ENCODE peak calls at places on chromosomes 7 and 10, in ten cellular contexts. One of them, this sample, is unnamed.

GRCh38 chr10:110273474-110273873 is 31.2 kb downstream of the SMNDC1 start:
- DNase-seq in A172: peak
- DNase-seq in AG04449: peak
- DNase-seq in heart right ventricle: peak
- DNase-seq in adrenal gland: peak
- DNase-seq in colonic mucosa: no peak
- DNase-seq in IMR-90: peak
- DNase-seq in NCI-H510A treated with DMSO at 0.1 percent for 48 hours: no peak
- DNase-seq in mucosa of gallbladder: peak
- DNase-seq in cardiac fibroblast: peak
- DNase-seq in this sample: peak

GRCh38 chr7:2099036-2099957 is 133.4 kb downstream of the MAD1L1 start:
- DNase-seq in heart right ventricle: no peak
- DNase-seq in adrenal gland: no peak
- DNase-seq in A172: peak
- DNase-seq in NCI-H510A treated with DMSO at 0.1 percent for 48 hours: peak
- DNase-seq in colonic mucosa: no peak
- DNase-seq in cardiac fibroblast: peak
- DNase-seq in IMR-90: peak
- DNase-seq in AG04449: no peak
- DNase-seq in mucosa of gallbladder: no peak
- DNase-seq in this sample: no peak

GRCh38 chr7:42186181-42186580 is 50.8 kb downstream of the GLI3 start:
- DNase-seq in heart right ventricle: no peak
- DNase-seq in AG04449: no peak
- DNase-seq in cardiac fibroblast: no peak
- DNase-seq in NCI-H510A treated with DMSO at 0.1 percent for 48 hours: no peak
- DNase-seq in mucosa of gallbladder: no peak
- DNase-seq in A172: no peak
- DNase-seq in IMR-90: no peak
- DNase-seq in adrenal gland: no peak
- DNase-seq in colonic mucosa: no peak
- DNase-seq in this sample: no peak

GRCh38 chr7:945556-946255 is 8.8 kb downstream of the ADAP1 start:
- DNase-seq in IMR-90: no peak
- DNase-seq in AG04449: no peak
- DNase-seq in A172: no peak
- DNase-seq in cardiac fibroblast: no peak
- DNase-seq in colonic mucosa: peak
- DNase-seq in mucosa of gallbladder: peak
- DNase-seq in NCI-H510A treated with DMSO at 0.1 percent for 48 hours: peak
- DNase-seq in heart right ventricle: no peak
- DNase-seq in adrenal gland: no peak
- DNase-seq in this sample: peak

GRCh38 chr10:5595095-5595494 is 70.3 kb downstream of the CALML3 start:
- DNase-seq in IMR-90: no peak
- DNase-seq in cardiac fibroblast: no peak
- DNase-seq in adrenal gland: no peak
- DNase-seq in NCI-H510A treated with DMSO at 0.1 percent for 48 hours: no peak
- DNase-seq in AG04449: no peak
- DNase-seq in A172: no peak
- DNase-seq in mucosa of gallbladder: no peak
- DNase-seq in colonic mucosa: no peak
- DNase-seq in heart right ventricle: no peak
- DNase-seq in this sample: peak

GRCh38 chr7:22822486-22823141 is at the start of gene TOMM7:
- DNase-seq in heart right ventricle: peak
- DNase-seq in NCI-H510A treated with DMSO at 0.1 percent for 48 hours: peak
- DNase-seq in A172: peak
- DNase-seq in mucosa of gallbladder: peak
- DNase-seq in AG04449: peak
- DNase-seq in IMR-90: peak
- DNase-seq in colonic mucosa: peak
- DNase-seq in adrenal gland: peak
- DNase-seq in cardiac fibroblast: peak
- DNase-seq in this sample: peak

GRCh38 chr10:69961168-69961863 is 91.3 kb upstream of the MACROH2A2 start:
- DNase-seq in cardiac fibroblast: peak
- DNase-seq in NCI-H510A treated with DMSO at 0.1 percent for 48 hours: peak
- DNase-seq in IMR-90: no peak
- DNase-seq in A172: no peak
- DNase-seq in AG04449: no peak
- DNase-seq in adrenal gland: no peak
- DNase-seq in mucosa of gallbladder: no peak
- DNase-seq in colonic mucosa: peak
- DNase-seq in heart right ventricle: no peak
- DNase-seq in this sample: peak

GRCh38 chr10:31011017-31011659 is 20.5 kb downstream of the ZNF438 start:
- DNase-seq in cardiac fibroblast: peak
- DNase-seq in A172: no peak
- DNase-seq in adrenal gland: no peak
- DNase-seq in NCI-H510A treated with DMSO at 0.1 percent for 48 hours: no peak
- DNase-seq in colonic mucosa: no peak
- DNase-seq in AG04449: no peak
- DNase-seq in heart right ventricle: no peak
- DNase-seq in IMR-90: no peak
- DNase-seq in mucosa of gallbladder: no peak
- DNase-seq in this sample: no peak

GRCh38 chr10:93189959-93190358 is 116.3 kb downstream of the CYP26A1 start:
- DNase-seq in colonic mucosa: no peak
- DNase-seq in NCI-H510A treated with DMSO at 0.1 percent for 48 hours: no peak
- DNase-seq in AG04449: no peak
- DNase-seq in heart right ventricle: no peak
- DNase-seq in A172: no peak
- DNase-seq in mucosa of gallbladder: no peak
- DNase-seq in cardiac fibroblast: no peak
- DNase-seq in adrenal gland: no peak
- DNase-seq in IMR-90: no peak
- DNase-seq in this sample: no peak

GRCh38 chr10:77328272-77328816 is 309.3 kb downstream of the KCNMA1 start:
- DNase-seq in AG04449: no peak
- DNase-seq in colonic mucosa: peak
- DNase-seq in heart right ventricle: peak
- DNase-seq in mucosa of gallbladder: peak
- DNase-seq in A172: no peak
- DNase-seq in adrenal gland: no peak
- DNase-seq in cardiac fibroblast: peak
- DNase-seq in IMR-90: peak
- DNase-seq in NCI-H510A treated with DMSO at 0.1 percent for 48 hours: no peak
- DNase-seq in this sample: peak

GRCh38 chr7:95276114-95276513 is 48.2 kb downstream of the PON1 start:
- DNase-seq in A172: peak
- DNase-seq in mucosa of gallbladder: no peak
- DNase-seq in AG04449: no peak
- DNase-seq in colonic mucosa: no peak
- DNase-seq in NCI-H510A treated with DMSO at 0.1 percent for 48 hours: no peak
- DNase-seq in adrenal gland: no peak
- DNase-seq in cardiac fibroblast: no peak
- DNase-seq in heart right ventricle: no peak
- DNase-seq in IMR-90: no peak
- DNase-seq in this sample: peak

GRCh38 chr10:61271127-61271780 is 181.9 kb downstream of the TMEM26 start:
- DNase-seq in adrenal gland: no peak
- DNase-seq in A172: peak
- DNase-seq in mucosa of gallbladder: no peak
- DNase-seq in AG04449: peak
- DNase-seq in colonic mucosa: no peak
- DNase-seq in cardiac fibroblast: peak
- DNase-seq in IMR-90: peak
- DNase-seq in NCI-H510A treated with DMSO at 0.1 percent for 48 hours: no peak
- DNase-seq in heart right ventricle: no peak
- DNase-seq in this sample: peak

GRCh38 chr7:133183042-133183441 is 69.8 kb upstream of the EXOC4 start:
- DNase-seq in mucosa of gallbladder: no peak
- DNase-seq in IMR-90: no peak
- DNase-seq in colonic mucosa: no peak
- DNase-seq in cardiac fibroblast: no peak
- DNase-seq in heart right ventricle: no peak
- DNase-seq in AG04449: no peak
- DNase-seq in NCI-H510A treated with DMSO at 0.1 percent for 48 hours: no peak
- DNase-seq in adrenal gland: no peak
- DNase-seq in A172: no peak
- DNase-seq in this sample: no peak

GRCh38 chr10:123798856-123799255 is 92.8 kb downstream of the CPXM2 start:
- DNase-seq in mucosa of gallbladder: no peak
- DNase-seq in IMR-90: no peak
- DNase-seq in A172: no peak
- DNase-seq in cardiac fibroblast: no peak
- DNase-seq in adrenal gland: no peak
- DNase-seq in heart right ventricle: no peak
- DNase-seq in colonic mucosa: peak
- DNase-seq in NCI-H510A treated with DMSO at 0.1 percent for 48 hours: peak
- DNase-seq in AG04449: no peak
- DNase-seq in this sample: no peak

GRCh38 chr7:102288285-102288930 is 1.7 kb downstream of the SH2B2 start:
- DNase-seq in heart right ventricle: no peak
- DNase-seq in A172: no peak
- DNase-seq in AG04449: no peak
- DNase-seq in colonic mucosa: no peak
- DNase-seq in IMR-90: no peak
- DNase-seq in cardiac fibroblast: no peak
- DNase-seq in adrenal gland: no peak
- DNase-seq in mucosa of gallbladder: no peak
- DNase-seq in NCI-H510A treated with DMSO at 0.1 percent for 48 hours: no peak
- DNase-seq in this sample: no peak

GRCh38 chr10:18240185-18240882 is 100.1 kb downstream of the CACNB2 start:
- DNase-seq in colonic mucosa: no peak
- DNase-seq in cardiac fibroblast: peak
- DNase-seq in A172: no peak
- DNase-seq in mucosa of gallbladder: no peak
- DNase-seq in adrenal gland: peak
- DNase-seq in IMR-90: no peak
- DNase-seq in NCI-H510A treated with DMSO at 0.1 percent for 48 hours: no peak
- DNase-seq in heart right ventricle: no peak
- DNase-seq in AG04449: no peak
- DNase-seq in this sample: no peak

GRCh38 chr10:33732176-33733025 is 397.9 kb upstream of the NRP1 start:
- DNase-seq in mucosa of gallbladder: no peak
- DNase-seq in AG04449: no peak
- DNase-seq in A172: no peak
- DNase-seq in heart right ventricle: no peak
- DNase-seq in NCI-H510A treated with DMSO at 0.1 percent for 48 hours: no peak
- DNase-seq in adrenal gland: no peak
- DNase-seq in IMR-90: peak
- DNase-seq in colonic mucosa: no peak
- DNase-seq in cardiac fibroblast: peak
- DNase-seq in this sample: peak

GRCh38 chr10:96512997-96513685 is 585 bp downstream of the TLL2 start:
- DNase-seq in colonic mucosa: peak
- DNase-seq in cardiac fibroblast: peak
- DNase-seq in mucosa of gallbladder: no peak
- DNase-seq in NCI-H510A treated with DMSO at 0.1 percent for 48 hours: no peak
- DNase-seq in heart right ventricle: no peak
- DNase-seq in A172: no peak
- DNase-seq in adrenal gland: no peak
- DNase-seq in AG04449: no peak
- DNase-seq in IMR-90: peak
- DNase-seq in this sample: no peak

GRCh38 chr7:33903770-33904679 is 1.3 kb upstream of the BMPER start:
- DNase-seq in adrenal gland: no peak
- DNase-seq in AG04449: no peak
- DNase-seq in NCI-H510A treated with DMSO at 0.1 percent for 48 hours: peak
- DNase-seq in IMR-90: peak
- DNase-seq in mucosa of gallbladder: no peak
- DNase-seq in colonic mucosa: peak
- DNase-seq in cardiac fibroblast: peak
- DNase-seq in heart right ventricle: peak
- DNase-seq in A172: peak
- DNase-seq in this sample: no peak

GRCh38 chr7:151598045-151598444 is 78.3 kb upstream of the RHEB start:
- DNase-seq in NCI-H510A treated with DMSO at 0.1 percent for 48 hours: peak
- DNase-seq in cardiac fibroblast: peak
- DNase-seq in AG04449: peak
- DNase-seq in heart right ventricle: no peak
- DNase-seq in IMR-90: peak
- DNase-seq in colonic mucosa: no peak
- DNase-seq in adrenal gland: no peak
- DNase-seq in mucosa of gallbladder: no peak
- DNase-seq in A172: peak
- DNase-seq in this sample: peak

GRCh38 chr10:104622598-104623209 is 18.4 kb upstream of the SORCS3 start:
- DNase-seq in AG04449: no peak
- DNase-seq in IMR-90: no peak
- DNase-seq in A172: peak
- DNase-seq in adrenal gland: no peak
- DNase-seq in mucosa of gallbladder: no peak
- DNase-seq in heart right ventricle: no peak
- DNase-seq in cardiac fibroblast: no peak
- DNase-seq in NCI-H510A treated with DMSO at 0.1 percent for 48 hours: no peak
- DNase-seq in colonic mucosa: no peak
- DNase-seq in this sample: peak

GRCh38 chr10:69239816-69240434 is 19.8 kb downstream of the HKDC1 start:
- DNase-seq in AG04449: no peak
- DNase-seq in A172: no peak
- DNase-seq in adrenal gland: no peak
- DNase-seq in NCI-H510A treated with DMSO at 0.1 percent for 48 hours: no peak
- DNase-seq in heart right ventricle: no peak
- DNase-seq in IMR-90: no peak
- DNase-seq in cardiac fibroblast: peak
- DNase-seq in mucosa of gallbladder: no peak
- DNase-seq in colonic mucosa: no peak
- DNase-seq in this sample: no peak

GRCh38 chr10:14382022-14382421 is 51.3 kb upstream of the FRMD4A start:
- DNase-seq in IMR-90: peak
- DNase-seq in colonic mucosa: no peak
- DNase-seq in NCI-H510A treated with DMSO at 0.1 percent for 48 hours: no peak
- DNase-seq in adrenal gland: no peak
- DNase-seq in cardiac fibroblast: no peak
- DNase-seq in A172: peak
- DNase-seq in heart right ventricle: no peak
- DNase-seq in AG04449: no peak
- DNase-seq in mucosa of gallbladder: no peak
- DNase-seq in this sample: peak

GRCh38 chr10:102738692-102739121 is 5.0 kb upstream of the WBP1L start:
- DNase-seq in colonic mucosa: no peak
- DNase-seq in adrenal gland: no peak
- DNase-seq in IMR-90: no peak
- DNase-seq in mucosa of gallbladder: no peak
- DNase-seq in cardiac fibroblast: no peak
- DNase-seq in A172: no peak
- DNase-seq in AG04449: no peak
- DNase-seq in heart right ventricle: no peak
- DNase-seq in NCI-H510A treated with DMSO at 0.1 percent for 48 hours: no peak
- DNase-seq in this sample: no peak

GRCh38 chr10:3397231-3397630 is 224.6 kb upstream of the PITRM1 start:
- DNase-seq in IMR-90: peak
- DNase-seq in cardiac fibroblast: no peak
- DNase-seq in AG04449: no peak
- DNase-seq in adrenal gland: no peak
- DNase-seq in mucosa of gallbladder: no peak
- DNase-seq in heart right ventricle: no peak
- DNase-seq in A172: peak
- DNase-seq in colonic mucosa: no peak
- DNase-seq in NCI-H510A treated with DMSO at 0.1 percent for 48 hours: no peak
- DNase-seq in this sample: peak

This sample was measured in renal cortical epithelial cell.